ENCODE peak calls at places on chromosomes 6 and 20, in four cellular contexts. P, G, N and H are unnamed samples.

GRCh38 chr6:8783191-8783590 is 347.8 kb upstream of the SLC35B3 start:
- DNase-seq in P (no peak), G (no peak), N (no peak), H (no peak)

GRCh38 chr6:147430811-147431210 is 77.7 kb upstream of the SAMD5 start:
- DNase-seq in P (no peak), G (no peak), N (no peak), H (no peak)

GRCh38 chr6:168221000-168221399 is 98.6 kb downstream of the DACT2 start:
- DNase-seq in P (no peak), G (no peak), N (no peak), H (no peak)

GRCh38 chr6:125257351-125257750 is 44.4 kb downstream of the HDDC2 start:
- DNase-seq in P (no peak), G (peak; percentile 78), N (no peak), H (no peak)

GRCh38 chr20:59825944-59826759 is 107.3 kb downstream of the SYCP2 start:
- DNase-seq in P (no peak), G (no peak), N (no peak), H (no peak)

GRCh38 chr6:10553869-10554268 is 32.7 kb downstream of the GCNT2 start:
- DNase-seq in P (no peak), G (no peak), N (no peak), H (no peak)

GRCh38 chr6:3484240-3484639 is 27.4 kb upstream of the SLC22A23 start:
- DNase-seq in P (no peak), G (peak; percentile 81), N (no peak), H (no peak)

GRCh38 chr6:140140891-140141290 is 766.4 kb upstream of the CITED2 start:
- DNase-seq in P (no peak), G (no peak), N (no peak), H (no peak)

GRCh38 chr6:47438481-47439347 is 38.9 kb upstream of the CD2AP start:
- DNase-seq in P (no peak), G (no peak), N (no peak), H (no peak)

GRCh38 chr20:59568509-59569024 is 35.8 kb upstream of the PHACTR3 start:
- DNase-seq in P (no peak), G (no peak), N (no peak), H (no peak)

GRCh38 chr6:142902636-142903053 is 42.3 kb downstream of the HIVEP2 start:
- DNase-seq in P (peak; percentile 81), G (peak; percentile 99), N (no peak), H (peak; percentile 60)

GRCh38 chr20:45704969-45705637 is at the start of gene WFDC10B:
- DNase-seq in P (no peak), G (no peak), N (no peak), H (no peak)